ENCODE peak calls at places on chromosomes 7 and 10, in nine cellular contexts. I is tibial artery, R is cardiac muscle cell, B is hepatocyte, A is foreskin fibroblast, N is BJ, Q is astrocyte of the spinal cord, O is heart left ventricle, S is left ventricle myocardium inferior. C is an unnamed sample.

GRCh38 chr7:1318661-1319060 is 86.0 kb downstream of the UNCX start:
- DNase-seq in I (no peak), R (no peak), B (no peak), A (no peak), N (no peak), Q (no peak), O (no peak), S (peak; percentile 6), C (no peak)

GRCh38 chr7:218316-218715 is 25.9 kb downstream of the FAM20C start:
- DNase-seq in I (no peak), R (no peak), B (no peak), A (no peak), N (no peak), Q (no peak), O (no peak), S (no peak), C (no peak)

GRCh38 chr10:11687357-11687771 is 54.8 kb upstream of the ECHDC3 start:
- DNase-seq in I (no peak), R (no peak), B (peak; percentile 50), A (no peak), N (no peak), Q (no peak), O (no peak), S (no peak), C (no peak)

GRCh38 chr7:140056431-140056830 is 6.3 kb downstream of the PARP12 start:
- DNase-seq in I (no peak), R (no peak), B (no peak), A (no peak), N (no peak), Q (no peak), O (no peak), S (no peak), C (no peak)

GRCh38 chr10:129057856-129058663 is 409.0 kb upstream of the MGMT start:
- DNase-seq in I (no peak), R (no peak), B (no peak), A (no peak), N (no peak), Q (no peak), O (no peak), S (no peak), C (no peak)

GRCh38 chr7:76356115-76356514 is 2.7 kb downstream of the YWHAG start:
- DNase-seq in I (no peak), R (no peak), B (no peak), A (no peak), N (no peak), Q (no peak), O (no peak), S (no peak), C (no peak)

GRCh38 chr7:104956753-104957450 is 57.1 kb upstream of the KMT2E start:
- DNase-seq in I (no peak), R (no peak), B (no peak), A (peak; percentile 93), N (peak; percentile 91), Q (peak; percentile 96), O (no peak), S (no peak), C (no peak)

GRCh38 chr10:116757246-116757645 is 14.9 kb upstream of the HSPA12A start:
- DNase-seq in I (no peak), R (peak; percentile 77), B (no peak), A (no peak), N (no peak), Q (no peak), O (no peak), S (no peak), C (no peak)

GRCh38 chr7:123070702-123071286 is 75.3 kb upstream of the TAS2R16 start:
- DNase-seq in I (no peak), R (peak; percentile 28), B (peak; percentile 15), A (no peak), N (no peak), Q (peak; percentile 19), O (no peak), S (no peak), C (no peak)

GRCh38 chr10:43202224-43202656 is 64.0 kb downstream of the CSGALNACT2 start:
- DNase-seq in I (peak; percentile 21), R (peak; percentile 51), B (peak; percentile 61), A (no peak), N (no peak), Q (no peak), O (peak; percentile 20), S (no peak), C (peak; percentile 14)

GRCh38 chr7:40403664-40404476 is 269.1 kb downstream of the SUGCT start:
- DNase-seq in I (no peak), R (no peak), B (no peak), A (no peak), N (no peak), Q (no peak), O (no peak), S (no peak), C (no peak)

GRCh38 chr10:86958831-86959736 is 685 bp downstream of the SNCG start:
- DNase-seq in I (peak; percentile 68), R (no peak), B (peak; percentile 63), A (peak; percentile 64), N (no peak), Q (peak; percentile 62), O (peak; percentile 79), S (peak; percentile 62), C (no peak)

GRCh38 chr10:72567884-72568283 is 58.0 kb downstream of the MICU1 start:
- DNase-seq in I (no peak), R (peak; percentile 40), B (no peak), A (no peak), N (no peak), Q (peak; percentile 4), O (no peak), S (no peak), C (no peak)

DNA sequence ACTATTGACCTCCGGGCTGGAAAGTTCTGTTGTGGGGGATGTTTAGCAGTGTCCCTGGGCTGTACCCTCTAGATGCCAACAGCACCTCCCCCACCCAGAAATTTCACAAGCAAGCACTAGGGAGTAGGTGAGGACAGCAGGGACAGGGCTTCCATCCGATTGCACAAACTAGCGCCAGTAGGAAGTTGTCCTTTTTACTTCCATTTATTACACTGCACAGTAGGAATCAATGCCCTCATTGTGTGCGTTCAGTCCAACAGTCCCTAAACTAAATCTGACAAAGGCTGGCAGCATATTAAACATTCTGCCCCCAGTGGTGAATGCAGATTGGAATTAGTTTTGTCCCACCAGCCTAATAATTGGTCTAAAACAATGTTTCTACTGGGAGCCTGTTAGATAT is 6.4 kb upstream of the SOSTDC1 start:
- DNase-seq in I (no peak), R (no peak), B (no peak), A (no peak), N (no peak), Q (no peak), O (no peak), S (no peak), C (no peak)
- TF ChIP-seq CTCF in I (no peak), R (no peak), B (no peak), A (no peak), N (no peak), Q (no peak), O (no peak), S (no peak), C (no peak)

DNA sequence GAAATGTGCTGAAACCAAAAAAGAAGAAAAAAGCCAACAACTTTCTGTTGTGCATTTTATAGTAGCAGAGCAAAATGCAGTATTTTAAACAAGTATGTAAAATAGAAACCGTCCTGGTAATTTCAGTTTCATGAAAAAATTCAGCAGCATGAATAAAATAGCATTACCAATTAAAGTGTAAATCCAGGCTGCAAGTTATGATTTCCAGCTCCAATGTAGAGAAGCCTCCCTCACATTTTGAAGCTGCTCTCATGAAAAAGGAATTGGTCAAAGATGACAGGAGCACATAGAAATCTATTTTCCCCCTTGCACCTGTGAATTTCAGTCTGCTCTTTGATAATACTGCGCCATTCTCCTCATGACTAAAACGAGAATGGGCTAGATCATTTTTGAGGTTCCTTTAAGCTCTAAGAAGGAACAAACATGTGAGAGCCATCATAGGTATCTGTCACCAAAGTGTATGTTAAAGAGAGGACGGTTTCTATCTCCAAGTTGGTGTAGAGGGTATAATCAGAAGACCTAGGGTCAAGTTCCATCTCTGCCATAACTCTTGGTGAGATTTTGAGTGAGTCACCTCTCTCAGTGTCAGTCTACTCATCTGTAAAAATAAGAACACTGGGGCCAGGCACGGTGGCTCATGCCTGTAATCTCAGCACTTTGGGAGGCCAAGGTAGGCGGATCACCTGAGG is 107.5 kb downstream of the MTPAP start:
- DNase-seq in I (no peak), R (no peak), B (no peak), A (no peak), N (no peak), Q (no peak), O (no peak), S (no peak), C (no peak)
- TF ChIP-seq CTCF in I (no peak), R (no peak), B (no peak), A (no peak), N (no peak), Q (no peak), O (no peak), S (peak; percentile 6), C (no peak)

DNA sequence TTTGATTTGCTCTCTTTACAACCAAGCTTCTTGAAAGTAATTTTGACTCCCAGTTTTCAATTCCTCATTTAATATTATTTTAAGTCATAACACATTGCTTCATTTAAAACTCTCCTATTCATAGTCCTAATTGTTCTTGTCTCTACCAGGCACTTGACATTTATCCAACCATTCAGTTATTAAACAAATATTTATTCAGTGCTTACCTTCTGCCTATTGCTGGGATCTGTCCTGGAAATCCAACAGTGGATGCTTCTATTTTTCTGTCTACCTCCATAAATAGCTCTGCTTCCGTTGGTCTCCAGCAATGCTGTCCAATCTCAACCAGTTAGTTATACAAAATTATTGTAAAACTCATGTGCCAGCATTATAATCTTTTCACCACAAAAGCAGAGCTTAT is 615.1 kb downstream of the ZWINT start:
- DNase-seq in I (no peak), R (no peak), B (no peak), A (no peak), N (no peak), Q (no peak), O (no peak), S (no peak), C (no peak)
- TF ChIP-seq CTCF in I (no peak), R (no peak), B (no peak), A (no peak), N (no peak), Q (no peak), O (no peak), S (no peak), C (no peak)

GRCh38 chr7:8291742-8292141 is 29.8 kb upstream of the ICA1 start:
- DNase-seq in I (no peak), R (no peak), B (no peak), A (no peak), N (no peak), Q (no peak), O (no peak), S (no peak), C (no peak)

GRCh38 chr7:8290645-8291308 is 28.8 kb upstream of the ICA1 start:
- DNase-seq in I (no peak), R (no peak), B (peak; percentile 44), A (no peak), N (no peak), Q (no peak), O (no peak), S (no peak), C (no peak)

GRCh38 chr7:8295638-8296361 is 33.8 kb upstream of the ICA1 start:
- DNase-seq in I (no peak), R (peak; percentile 88), B (peak; percentile 90), A (peak; percentile 38), N (peak; percentile 29), Q (peak; percentile 85), O (peak; percentile 29), S (no peak), C (peak; percentile 40)

DNA sequence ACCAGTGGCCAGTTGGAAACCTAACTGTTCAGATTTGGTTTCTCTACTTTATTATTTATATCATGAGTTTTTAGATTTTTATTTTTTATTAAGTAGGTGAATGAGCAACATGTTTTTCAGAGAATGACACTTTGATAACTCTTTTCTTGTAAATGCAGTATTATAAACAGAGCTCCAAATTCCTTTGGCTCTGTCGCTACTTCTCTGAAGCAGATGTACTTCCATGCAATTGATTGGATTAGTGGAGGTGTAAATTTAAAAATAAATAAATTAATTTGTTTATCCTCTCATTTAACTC is 34.3 kb upstream of the ICA1 start:
- DNase-seq in I (no peak), R (no peak), B (no peak), A (no peak), N (no peak), Q (no peak), O (no peak), S (no peak), C (no peak)
- TF ChIP-seq CTCF in I (no peak), R (no peak), B (no peak), A (no peak), N (no peak), Q (no peak), O (no peak), S (no peak), C (no peak)